ENCODE peak calls at places on chromosomes 13 and 19, in six cellular contexts. U is activated naive CD4-positive, alpha-beta T cell; F is smooth muscle cell of the brain vasculature; I is stimulated activated CD8-positive, alpha-beta memory T cell treated with anti-CD3 and anti-CD28 coated beads, Interleukin-15, amount 100 ng/mL, for 1 hour; Y is body of pancreas; T is effector CD4-positive, alpha-beta T cell. X is an unnamed sample.
A peak's percentile ranks its signal among the peaks of the same experiment; 100 is the strongest.

GRCh38 chr13:69108486-69108885 is 999.1 kb upstream of the ATXN8OS start:
- DNase-seq in U (no peak), F (no peak), Y (no peak), I (no peak), T (no peak), X (no peak)

GRCh38 chr13:76836311-76836710 is 49.9 kb downstream of the KCTD12 start:
- DNase-seq in U (no peak), F (no peak), I (no peak), T (no peak), Y (no peak), X (no peak)

GRCh38 chr19:33374406-33374703 is 846 bp downstream of the CEBPG start:
- DNase-seq in Y (peak; percentile 48), F (no peak), U (no peak), I (no peak), T (no peak), X (no peak)

GRCh38 chr13:36001561-36001960 is 129.6 kb downstream of the DCLK1 start:
- DNase-seq in F (no peak), I (no peak), T (no peak), U (no peak), Y (no peak), X (no peak)

GRCh38 chr19:7742575-7742974 is 4.8 kb downstream of the CD209 start:
- DNase-seq in Y (no peak), U (no peak), T (no peak), I (no peak), F (no peak), X (no peak)

GRCh38 chr13:114128348-114128623 is 4.1 kb downstream of the RASA3 start:
- DNase-seq in F (no peak), I (no peak), T (no peak), Y (no peak), U (no peak), X (no peak)

GRCh38 chr13:25827986-25828385 is 223.8 kb downstream of the SHISA2 start:
- DNase-seq in T (no peak), Y (no peak), F (no peak), U (no peak), I (no peak), X (no peak)

GRCh38 chr13:22903925-22904324 is 276.9 kb upstream of the SGCG start:
- DNase-seq in Y (no peak), F (no peak), U (no peak), I (no peak), T (no peak), X (no peak)

GRCh38 chr19:14525729-14526128 is 3.7 kb upstream of the TECR start:
- DNase-seq in T (no peak), I (no peak), U (no peak), F (no peak), Y (no peak), X (no peak)

GRCh38 chr13:107211073-107211472 is 643.1 kb upstream of the ARGLU1 start:
- DNase-seq in F (peak; percentile 83), U (peak; percentile 4), Y (peak; percentile 74), T (peak; percentile 7), I (no peak), X (peak; percentile 13)

GRCh38 chr19:52923782-52924593 is 760 bp upstream of the ZNF888 start:
- DNase-seq in T (no peak), Y (peak; percentile 75), I (no peak), U (no peak), F (no peak), X (no peak)

GRCh38 chr13:99436013-99436412 is 65.3 kb upstream of the TM9SF2 start:
- DNase-seq in F (no peak), I (no peak), Y (no peak), U (no peak), T (no peak), X (no peak)

GRCh38 chr19:31334849-31335624 is 14.2 kb downstream of the TSHZ3 start:
- DNase-seq in Y (no peak), T (no peak), U (no peak), I (no peak), F (no peak), X (no peak)